ENCODE peak calls at places on chromosome 6, in seven cellular contexts. O is transverse colon, L is esophagus muscularis mucosa, V is stomach, Q is upper lobe of left lung, Z is GM12878, P is HepG2. S is an unnamed sample.
A peak's percentile ranks its signal among the peaks of the same experiment; 100 is the strongest.

GRCh38 chr6:6002005-6002808 is 4.5 kb downstream of the NRN1 start:
- DNase-seq in O (no peak), L (peak; percentile 74), V (no peak), Q (peak; percentile 75), Z (no peak), P (no peak), S (no peak)

GRCh38 chr6:112007805-112008204 is 46.1 kb upstream of the CCN6 start:
- DNase-seq in O (peak; percentile 11), L (no peak), V (no peak), Q (no peak), Z (no peak), P (no peak), S (peak; percentile 73)

GRCh38 chr6:1558388-1558787 is 51.3 kb upstream of the FOXC1 start:
- DNase-seq in O (no peak), L (peak; percentile 45), V (no peak), Q (no peak), Z (no peak), P (no peak), S (no peak)

GRCh38 chr6:157274116-157274470 is 49.2 kb downstream of the TMEM242 start:
- DNase-seq in O (no peak), L (no peak), V (no peak), Q (no peak), Z (no peak), P (no peak), S (no peak)

GRCh38 chr6:66128238-66128637 is 421.2 kb upstream of the EYS start:
- DNase-seq in O (no peak), L (no peak), V (no peak), Q (no peak), Z (no peak), P (no peak), S (no peak)

GRCh38 chr6:81450180-81450579 is 302.3 kb downstream of the TENT5A start:
- DNase-seq in O (peak; percentile 24), L (no peak), V (no peak), Q (no peak), Z (no peak), P (peak; percentile 15), S (no peak)

GRCh38 chr6:106461084-106461483 is 100.6 kb downstream of the CRYBG1 start:
- DNase-seq in O (no peak), L (no peak), V (no peak), Q (no peak), Z (no peak), P (no peak), S (no peak)

GRCh38 chr6:110946498-110946897 is 12.0 kb upstream of the GTF3C6 start:
- DNase-seq in O (no peak), L (no peak), V (no peak), Q (no peak), Z (no peak), P (no peak), S (no peak)

GRCh38 chr6:25893778-25894177 is 19.7 kb upstream of the SLC17A3 start:
- DNase-seq in O (no peak), L (no peak), V (no peak), Q (no peak), Z (no peak), P (no peak), S (no peak)

GRCh38 chr6:83258517-83258916 is 65.4 kb downstream of the RWDD2A start:
- DNase-seq in O (no peak), L (no peak), V (no peak), Q (no peak), Z (no peak), P (no peak), S (no peak)

GRCh38 chr6:71383891-71384489 is 95.4 kb downstream of the OGFRL1 start:
- DNase-seq in O (no peak), L (no peak), V (no peak), Q (no peak), Z (no peak), P (peak; percentile 15), S (no peak)

GRCh38 chr6:816510-817084 is 123.7 kb upstream of the EXOC2 start:
- DNase-seq in O (no peak), L (no peak), V (no peak), Q (no peak), Z (no peak), P (peak; percentile 40), S (no peak)

GRCh38 chr6:37056439-37057127 is 51.1 kb downstream of the FGD2 start:
- DNase-seq in O (no peak), L (no peak), V (no peak), Q (no peak), Z (no peak), P (peak; percentile 60), S (no peak)

GRCh38 chr6:2558098-2558770 is 192.5 kb downstream of the MYLK4 start:
- DNase-seq in O (no peak), L (peak; percentile 84), V (no peak), Q (peak; percentile 48), Z (no peak), P (no peak), S (no peak)

GRCh38 chr6:118787746-118788419 is 106.1 kb upstream of the ASF1A start:
- DNase-seq in O (no peak), L (no peak), V (no peak), Q (no peak), Z (no peak), P (no peak), S (no peak)

GRCh38 chr6:83827050-83827449 is 26.1 kb upstream of the RIPPLY2 start:
- DNase-seq in O (no peak), L (no peak), V (no peak), Q (no peak), Z (no peak), P (no peak), S (no peak)

GRCh38 chr6:36616888-36617521 is 22.8 kb downstream of the SRSF3 start:
- DNase-seq in O (peak; percentile 80), L (no peak), V (peak; percentile 82), Q (peak; percentile 26), Z (no peak), P (no peak), S (peak; percentile 73)

GRCh38 chr6:169839029-169839481 is 87.6 kb downstream of the ERMARD start:
- DNase-seq in O (no peak), L (peak; percentile 88), V (peak; percentile 17), Q (peak; percentile 58), Z (no peak), P (no peak), S (peak; percentile 59)

GRCh38 chr6:104788400-104788799 is 71.3 kb downstream of the HACE1 start:
- DNase-seq in O (no peak), L (no peak), V (no peak), Q (no peak), Z (no peak), P (no peak), S (no peak)

GRCh38 chr6:27374824-27375612 is 13.5 kb upstream of the ZNF391 start:
- DNase-seq in O (peak; percentile 85), L (peak; percentile 94), V (peak; percentile 84), Q (peak; percentile 85), Z (no peak), P (peak; percentile 31), S (peak; percentile 91)

GRCh38 chr6:144158133-144158532 is 7.8 kb downstream of the STX11 start:
- DNase-seq in O (no peak), L (no peak), V (no peak), Q (no peak), Z (no peak), P (no peak), S (no peak)

DNA sequence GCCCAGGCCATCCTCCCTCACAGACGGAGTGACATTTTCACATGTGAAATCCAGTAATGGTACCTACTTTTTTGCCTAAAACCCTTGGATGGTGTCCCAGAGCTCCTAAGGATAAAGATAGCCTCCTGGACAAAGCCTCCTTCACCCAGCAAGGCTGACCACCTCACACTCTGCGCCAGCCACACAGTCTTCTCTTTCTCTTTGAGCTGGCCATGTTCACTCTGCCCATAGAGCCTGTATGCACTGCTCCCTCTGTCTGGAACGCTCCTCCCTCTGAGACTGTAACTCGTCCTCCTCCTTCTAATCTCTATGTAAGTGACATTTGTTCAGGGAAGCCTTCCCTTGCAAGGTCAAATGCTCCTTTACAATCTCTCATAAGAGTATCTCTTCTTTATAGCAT is 14.6 kb downstream of the TMEM151B start:
- DNase-seq in O (no peak), L (no peak), V (no peak), Q (no peak), Z (no peak), P (no peak), S (no peak)
- H3K27me3 ChIP-seq in O (peaks cover 41% of the 10 kb centered on the region), L (no peaks in the 10 kb centered on the region), V (no peaks in the 10 kb centered on the region), Q (no peaks in the 10 kb centered on the region), Z (no peaks in the 10 kb centered on the region), P (peaks cover 73% of the 10 kb centered on the region), S (peaks cover 37% of the 10 kb centered on the region)

DNA sequence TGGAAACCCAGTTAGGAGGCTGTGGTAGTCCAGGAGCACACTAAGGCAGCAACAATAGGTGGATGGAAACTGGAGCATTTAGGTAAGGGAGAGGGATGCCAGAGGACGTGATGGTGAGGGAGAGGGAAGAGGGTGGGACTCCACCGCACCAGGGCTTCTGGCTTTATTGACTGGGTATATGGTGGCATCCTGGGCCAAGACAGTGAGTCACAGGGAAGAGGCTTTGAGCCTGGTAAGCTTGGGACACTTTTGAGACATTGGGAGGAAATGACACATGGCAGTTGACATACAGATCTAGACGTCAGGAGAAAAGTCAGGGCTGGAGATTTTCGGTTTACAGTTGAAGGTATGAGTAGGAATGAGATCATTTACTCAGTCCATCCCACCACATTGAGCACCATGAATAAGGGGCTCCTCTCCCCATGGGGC is 14.9 kb downstream of the NT5E start:
- DNase-seq in O (no peak), L (peak; percentile 70), V (no peak), Q (no peak), Z (no peak), P (no peak), S (no peak)
- TF ChIP-seq EP300 in O (no peak), L (no peak), V (no peak), Q (no peak), Z (no peak), P (no peak), S (no peak)

DNA sequence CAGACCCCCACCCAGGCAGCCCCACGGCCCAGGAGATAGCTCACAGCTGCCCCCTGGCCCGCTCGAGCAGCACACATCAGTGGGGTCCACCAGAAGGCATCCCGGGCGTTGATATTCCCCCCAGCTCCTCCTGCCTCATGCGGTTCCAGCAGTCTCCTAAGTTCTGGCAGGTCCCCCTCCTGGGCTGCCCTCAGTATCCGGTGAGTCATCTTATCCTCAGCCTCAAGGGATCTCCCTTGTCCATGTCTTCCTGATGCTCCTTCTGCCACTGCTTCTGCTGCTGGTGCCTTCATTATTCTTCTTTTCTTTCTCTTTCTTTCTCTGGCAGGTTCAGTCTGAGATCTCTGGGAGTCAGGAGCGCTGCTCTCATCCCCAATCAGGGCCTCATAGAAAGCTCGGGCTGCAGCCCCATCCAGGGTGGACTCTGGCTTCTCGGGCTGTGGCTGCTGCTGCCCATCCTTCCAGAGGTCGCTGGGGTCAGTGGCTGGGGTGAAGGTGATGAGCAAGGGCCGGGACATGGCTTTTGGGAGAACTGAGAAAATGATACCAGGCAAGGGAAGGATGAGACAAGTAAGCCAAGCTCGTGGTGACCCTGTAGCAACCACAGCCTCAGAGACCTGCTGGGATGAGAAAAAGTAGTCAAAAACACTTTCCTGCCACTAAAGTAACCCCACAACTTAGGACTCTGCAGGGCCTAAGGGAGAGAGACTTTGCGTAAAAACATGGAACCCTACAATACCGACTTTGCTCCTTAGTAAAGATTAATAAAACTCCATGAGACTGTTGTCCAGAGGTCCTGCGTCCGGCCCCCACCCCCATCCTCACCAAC is 622 bp downstream of the GPANK1 start:
- DNase-seq in O (peak; percentile 29), L (no peak), V (no peak), Q (no peak), Z (no peak), P (no peak), S (peak; percentile 88)
- TF ChIP-seq POLR2AphosphoS5 in O (no peak), L (peak; percentile 54), V (no peak), Q (no peak), Z (no peak), P (no peak), S (peak; percentile 11)

DNA sequence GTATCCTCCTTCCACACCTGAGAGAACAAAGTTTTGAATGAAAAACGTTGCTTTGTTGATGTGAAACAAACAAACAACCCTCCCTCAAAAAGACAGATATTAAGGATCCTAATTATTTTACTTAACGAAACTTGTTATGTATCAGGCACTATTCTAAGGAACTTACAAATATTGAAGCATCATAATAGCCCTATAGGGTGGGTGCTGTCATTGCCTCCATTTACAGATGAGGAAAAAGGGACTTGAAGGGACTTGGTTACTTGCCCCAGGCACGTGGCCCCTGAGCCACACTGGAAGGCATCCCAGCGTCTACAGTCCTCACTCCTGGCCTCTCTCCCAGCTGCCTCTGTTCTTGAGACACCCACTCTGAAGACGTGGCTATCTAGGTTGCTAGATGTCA is 20.2 kb upstream of the OLIG3 start:
- DNase-seq in O (no peak), L (no peak), V (no peak), Q (no peak), Z (no peak), P (no peak), S (no peak)
- H3K27me3 ChIP-seq in O (peaks cover 93% of the 10 kb centered on the region), L (no peaks in the 10 kb centered on the region), V (no peaks in the 10 kb centered on the region), Q (no peaks in the 10 kb centered on the region), Z (peaks cover 32% of the 10 kb centered on the region), P (peaks cover 46% of the 10 kb centered on the region), S (peaks cover 74% of the 10 kb centered on the region)